ENCODE peak calls at places on chromosomes 1 and 21, in six cellular contexts. P, R, D, F, K and A are unnamed samples.

GRCh38 chr1:172393354-172393753 is 27.1 kb upstream of the C1orf105 start:
- DNase-seq in P (no peak), R (no peak), D (no peak), F (no peak), K (no peak), A (no peak)

GRCh38 chr1:214022229-214022791 is 34.5 kb downstream of the PROX1 start:
- DNase-seq in P (no peak), R (no peak), D (no peak), F (no peak), K (no peak), A (no peak)

GRCh38 chr1:167776151-167776550 is 54.4 kb downstream of the MPZL1 start:
- DNase-seq in P (no peak), R (no peak), D (no peak), F (no peak), K (no peak), A (no peak)

GRCh38 chr1:153683853-153684252 is 5.4 kb downstream of the NPR1 start:
- DNase-seq in P (no peak), R (no peak), D (no peak), F (no peak), K (peak), A (no peak)

GRCh38 chr1:50971748-50972305 is 1.8 kb downstream of the CDKN2C start:
- DNase-seq in P (no peak), R (no peak), D (no peak), F (no peak), K (peak), A (no peak)

GRCh38 chr1:220113136-220113695 is 19.3 kb downstream of the IARS2 start:
- DNase-seq in P (no peak), R (no peak), D (no peak), F (peak), K (peak), A (no peak)

GRCh38 chr1:2356401-2356800 is 35.0 kb downstream of the MORN1 start:
- DNase-seq in P (no peak), R (no peak), D (no peak), F (no peak), K (no peak), A (peak)

GRCh38 chr1:175015243-175015642 is 8.0 kb downstream of the MRPS14 start:
- DNase-seq in P (no peak), R (no peak), D (no peak), F (no peak), K (peak), A (no peak)

GRCh38 chr1:164611754-164612642 is 53.0 kb downstream of the PBX1 start:
- DNase-seq in P (no peak), R (peak), D (no peak), F (peak), K (peak), A (no peak)

GRCh38 chr1:41504126-41505035 is 19.9 kb upstream of the EDN2 start:
- DNase-seq in P (no peak), R (no peak), D (no peak), F (no peak), K (peak), A (no peak)

GRCh38 chr1:229158317-229159294 is 112.3 kb upstream of the RAB4A start:
- DNase-seq in P (no peak), R (no peak), D (no peak), F (no peak), K (no peak), A (no peak)

GRCh38 chr1:208601569-208601968 is 357.4 kb upstream of the PLXNA2 start:
- DNase-seq in P (no peak), R (no peak), D (no peak), F (no peak), K (peak), A (no peak)

GRCh38 chr1:2152914-2153313 is 41.7 kb downstream of the FAAP20 start:
- DNase-seq in P (no peak), R (peak), D (no peak), F (no peak), K (no peak), A (no peak)

GRCh38 chr1:17250601-17251000 is 1.7 kb downstream of the PADI3 start:
- DNase-seq in P (no peak), R (peak), D (no peak), F (peak), K (no peak), A (peak)

GRCh38 chr1:180920702-180921101 is 8.0 kb downstream of the KIAA1614 start:
- DNase-seq in P (no peak), R (no peak), D (no peak), F (no peak), K (no peak), A (no peak)

GRCh38 chr1:172449012-172449584 is 5.2 kb upstream of the PIGC start:
- DNase-seq in P (no peak), R (no peak), D (no peak), F (no peak), K (no peak), A (no peak)

GRCh38 chr1:169546087-169546995 is 39.9 kb downstream of the F5 start:
- DNase-seq in P (peak), R (peak), D (no peak), F (peak), K (peak), A (no peak)

GRCh38 chr1:218592688-218593087 is 247.6 kb downstream of the TGFB2 start:
- DNase-seq in P (no peak), R (no peak), D (no peak), F (no peak), K (peak), A (no peak)

GRCh38 chr1:31570228-31570627 is 6.1 kb upstream of the TINAGL1 start:
- DNase-seq in P (no peak), R (peak), D (no peak), F (no peak), K (no peak), A (no peak)

GRCh38 chr1:31788825-31789256 is 24.7 kb upstream of the ADGRB2 start:
- DNase-seq in P (no peak), R (peak), D (peak), F (peak), K (peak), A (no peak)

GRCh38 chr1:202069670-202070069 is 53.0 kb upstream of the GPR37L1 start:
- DNase-seq in P (no peak), R (no peak), D (no peak), F (no peak), K (no peak), A (no peak)

GRCh38 chr1:183101841-183102276 is 78.6 kb downstream of the LAMC1 start:
- DNase-seq in P (no peak), R (no peak), D (no peak), F (no peak), K (peak), A (no peak)

GRCh38 chr1:16046865-16047264 is 3.3 kb downstream of the CLCNKB start:
- DNase-seq in P (no peak), R (no peak), D (no peak), F (no peak), K (peak), A (no peak)

GRCh38 chr21:38613686-38614085 is 115.4 kb upstream of the ERG start:
- DNase-seq in P (no peak), R (no peak), D (no peak), F (no peak), K (no peak), A (no peak)

GRCh38 chr1:9112961-9113880 is 15.7 kb downstream of the GPR157 start:
- DNase-seq in P (no peak), R (no peak), D (no peak), F (no peak), K (no peak), A (peak)

GRCh38 chr1:67604778-67605177 is 80.2 kb upstream of the GADD45A start:
- DNase-seq in P (no peak), R (no peak), D (no peak), F (no peak), K (no peak), A (no peak)

GRCh38 chr1:167720965-167721616 is 691 bp upstream of the MPZL1 start:
- DNase-seq in P (peak), R (no peak), D (no peak), F (peak), K (peak), A (no peak)

GRCh38 chr1:100229681-100230443 is 19.8 kb downstream of the DBT start:
- DNase-seq in P (no peak), R (no peak), D (no peak), F (no peak), K (peak), A (no peak)

GRCh38 chr1:66540434-66541032 is 6.6 kb downstream of the SGIP1 start:
- DNase-seq in P (no peak), R (no peak), D (no peak), F (no peak), K (peak), A (no peak)

GRCh38 chr1:205224736-205225135 is 3.0 kb upstream of the TMCC2 start:
- DNase-seq in P (no peak), R (no peak), D (no peak), F (no peak), K (no peak), A (no peak)

GRCh38 chr1:182617734-182618288 is 13.6 kb upstream of the RGS16 start:
- DNase-seq in P (no peak), R (no peak), D (no peak), F (no peak), K (peak), A (no peak)